ENCODE peak calls at places on chromosomes 3 and 15, in five cellular contexts. Z, S, G, V and A are unnamed samples.

GRCh38 chr15:62067448-62068044 is 769 bp downstream of the C2CD4A start:
- DNase-seq in Z (peak; percentile 56), S (peak; percentile 37), G (peak; percentile 35), V (no peak), A (peak; percentile 82)

GRCh38 chr3:57917611-57918010 is 90.6 kb upstream of the FLNB start:
- DNase-seq in Z (no peak), S (no peak), G (no peak), V (no peak), A (no peak)

GRCh38 chr3:139629033-139629432 is 48.7 kb downstream of the NMNAT3 start:
- DNase-seq in Z (no peak), S (peak; percentile 64), G (no peak), V (peak; percentile 2), A (no peak)

GRCh38 chr3:195766671-195767070 is 45.1 kb downstream of the MUC4 start:
- DNase-seq in Z (peak; percentile 6), S (no peak), G (no peak), V (no peak), A (peak; percentile 52)

GRCh38 chr3:187986514-187986934 is 167.4 kb upstream of the LPP start:
- DNase-seq in Z (peak; percentile 49), S (peak; percentile 61), G (no peak), V (peak; percentile 96), A (no peak)

GRCh38 chr3:181622365-181622764 is 89.4 kb upstream of the SOX2 start:
- DNase-seq in Z (no peak), S (no peak), G (no peak), V (no peak), A (no peak)

GRCh38 chr3:120475722-120476385 is 25.1 kb upstream of the FSTL1 start:
- DNase-seq in Z (no peak), S (no peak), G (no peak), V (peak; percentile 54), A (no peak)

GRCh38 chr3:98780343-98780742 is 17.2 kb downstream of the ST3GAL6 start:
- DNase-seq in Z (no peak), S (no peak), G (no peak), V (no peak), A (no peak)

GRCh38 chr3:139928708-139929505 is 6.1 kb upstream of the CLSTN2 start:
- DNase-seq in Z (no peak), S (no peak), G (no peak), V (no peak), A (no peak)

GRCh38 chr3:14244521-14244920 is 65.9 kb downstream of the LSM3 start:
- DNase-seq in Z (no peak), S (no peak), G (no peak), V (no peak), A (no peak)

GRCh38 chr3:196524527-196524926 is 9.4 kb upstream of the SMCO1 start:
- DNase-seq in Z (no peak), S (peak; percentile 32), G (no peak), V (peak; percentile 17), A (no peak)

GRCh38 chr15:71495381-71495780 is 315.0 kb upstream of the NR2E3 start:
- DNase-seq in Z (no peak), S (no peak), G (no peak), V (no peak), A (no peak)

GRCh38 chr3:14175383-14176037 is 2.9 kb downstream of the XPC start:
- DNase-seq in Z (no peak), S (peak; percentile 79), G (peak; percentile 83), V (peak; percentile 25), A (no peak)

GRCh38 chr3:120678331-120678845 is 3.7 kb downstream of the HGD start:
- DNase-seq in Z (peak; percentile 48), S (peak; percentile 17), G (no peak), V (peak; percentile 65), A (no peak)

GRCh38 chr3:138899592-138899991 is 47.3 kb downstream of the FOXL2 start:
- DNase-seq in Z (no peak), S (no peak), G (no peak), V (no peak), A (no peak)

GRCh38 chr3:39978293-39978692 is 168.9 kb downstream of the MYRIP start:
- DNase-seq in Z (no peak), S (no peak), G (no peak), V (no peak), A (no peak)

GRCh38 chr3:26099692-26100091 is 309.8 kb downstream of the OXSM start:
- DNase-seq in Z (no peak), S (no peak), G (no peak), V (no peak), A (no peak)
- H3K4me1 ChIP-seq in Z (peaks cover 9% of the 10 kb centered on the region), S (no peaks in the 10 kb centered on the region), G (no peaks in the 10 kb centered on the region), V (no peaks in the 10 kb centered on the region), A (no peaks in the 10 kb centered on the region)

GRCh38 chr3:194139977-194140351 is 4.0 kb downstream of the HES1 start:
- DNase-seq in Z (no peak), S (no peak), G (no peak), V (peak; percentile 14), A (no peak)

GRCh38 chr3:194139085-194139976 is 3.4 kb downstream of the HES1 start:
- DNase-seq in Z (peak; percentile 53), S (no peak), G (no peak), V (peak; percentile 76), A (no peak)

GRCh38 chr3:194138098-194138474 is 2.1 kb downstream of the HES1 start:
- DNase-seq in Z (no peak), S (no peak), G (no peak), V (no peak), A (no peak)

GRCh38 chr3:194137314-194138097 is 1.6 kb downstream of the HES1 start:
- DNase-seq in Z (peak; percentile 78), S (peak; percentile 72), G (peak; percentile 28), V (peak; percentile 68), A (peak; percentile 94)

GRCh38 chr3:194138732-194139084 is 2.8 kb downstream of the HES1 start:
- DNase-seq in Z (no peak), S (no peak), G (no peak), V (peak; percentile 56), A (no peak)
- H3K4me3 ChIP-seq in Z (no peak overlapping the region), S (no peak overlapping the region), G (no peak overlapping the region), V (no peak overlapping the region), A (peak overlapping the region; percentile 62)

GRCh38 chr15:64093627-64094417 is at the start of gene CIAO2A:
- DNase-seq in Z (peak; percentile 98), S (peak; percentile 99), G (peak; percentile 90), V (peak; percentile 98), A (peak; percentile 96)

GRCh38 chr15:64092864-64093626 is 593 bp downstream of the CIAO2A start:
- DNase-seq in Z (peak; percentile 66), S (peak; percentile 63), G (peak; percentile 26), V (peak; percentile 64), A (peak; percentile 88)

GRCh38 chr15:64096486-64097431 is 977 bp downstream of the SNX1 start:
- DNase-seq in Z (no peak), S (peak; percentile 49), G (peak; percentile 4), V (peak; percentile 43), A (no peak)

GRCh38 chr15:64095431-64095794 is 369 bp upstream of the SNX1 start:
- DNase-seq in Z (no peak), S (no peak), G (no peak), V (no peak), A (no peak)

DNA sequence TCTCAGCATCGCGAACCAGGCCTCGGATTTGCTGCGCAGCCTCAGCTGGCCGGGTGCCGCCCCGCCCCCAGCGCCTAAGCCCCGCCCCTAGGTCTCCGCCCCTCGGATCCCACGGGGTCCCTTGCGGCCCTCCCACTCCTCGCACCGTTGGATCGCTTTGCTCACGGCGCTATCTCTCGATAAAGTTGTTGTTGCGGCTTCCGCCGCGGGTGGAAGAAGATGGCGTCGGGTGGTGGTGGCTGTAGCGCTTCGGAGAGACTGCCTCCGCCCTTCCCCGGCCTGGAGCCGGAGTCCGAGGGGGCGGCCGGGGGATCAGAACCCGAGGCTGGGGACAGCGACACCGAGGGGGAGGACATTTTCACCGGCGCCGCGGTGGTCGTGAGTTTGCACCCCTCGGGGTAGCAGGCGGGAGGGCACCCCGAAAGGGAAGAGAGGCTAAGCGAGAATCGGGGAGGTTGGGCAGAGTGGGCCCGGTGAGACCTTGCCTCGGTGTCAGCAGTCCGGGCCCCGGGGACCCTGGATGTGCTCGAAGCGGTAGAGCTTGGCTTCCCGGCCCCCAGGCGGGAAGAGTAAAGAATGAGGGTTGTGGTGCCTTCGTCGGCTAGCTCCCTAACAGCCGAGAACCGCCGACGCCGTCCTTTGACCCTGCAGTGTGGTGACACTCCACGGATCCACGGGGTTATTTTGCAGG is at the start of gene SNX1:
- DNase-seq in Z (peak; percentile 96), S (peak; percentile 96), G (peak; percentile 93), V (peak; percentile 94), A (peak; percentile 98)
- H3K4me1 ChIP-seq in Z (no peaks in the 10 kb centered on the region), S (peaks cover 77% of the 10 kb centered on the region), G (peaks cover 80% of the 10 kb centered on the region), V (peaks cover 1% of the 10 kb centered on the region), A (peaks cover 89% of the 10 kb centered on the region)

GRCh38 chr3:16494906-16495580 is 18.5 kb downstream of the RFTN1 start:
- DNase-seq in Z (no peak), S (no peak), G (no peak), V (no peak), A (no peak)
- H3K4me3 ChIP-seq in Z (no peak overlapping the region), S (no peak overlapping the region), G (no peak overlapping the region), V (no peak overlapping the region), A (no peak overlapping the region)

GRCh38 chr15:72503147-72503546 is 29.0 kb downstream of the ARIH1 start:
- DNase-seq in Z (no peak), S (no peak), G (no peak), V (no peak), A (no peak)
- H3K4me1 ChIP-seq in Z (peaks cover 6% of the 10 kb centered on the region), S (peaks cover 8% of the 10 kb centered on the region), G (peaks cover 54% of the 10 kb centered on the region), V (no peaks in the 10 kb centered on the region), A (no peaks in the 10 kb centered on the region)

GRCh38 chr3:23129817-23130216 is 73.3 kb upstream of the UBE2E2 start:
- DNase-seq in Z (no peak), S (no peak), G (no peak), V (no peak), A (no peak)

GRCh38 chr3:23127196-23127595 is 75.9 kb upstream of the UBE2E2 start:
- DNase-seq in Z (no peak), S (no peak), G (no peak), V (no peak), A (no peak)

GRCh38 chr3:23130406-23130805 is 72.7 kb upstream of the UBE2E2 start:
- DNase-seq in Z (no peak), S (no peak), G (no peak), V (no peak), A (no peak)

GRCh38 chr3:23128655-23129054 is 74.5 kb upstream of the UBE2E2 start:
- DNase-seq in Z (no peak), S (no peak), G (no peak), V (no peak), A (no peak)

DNA sequence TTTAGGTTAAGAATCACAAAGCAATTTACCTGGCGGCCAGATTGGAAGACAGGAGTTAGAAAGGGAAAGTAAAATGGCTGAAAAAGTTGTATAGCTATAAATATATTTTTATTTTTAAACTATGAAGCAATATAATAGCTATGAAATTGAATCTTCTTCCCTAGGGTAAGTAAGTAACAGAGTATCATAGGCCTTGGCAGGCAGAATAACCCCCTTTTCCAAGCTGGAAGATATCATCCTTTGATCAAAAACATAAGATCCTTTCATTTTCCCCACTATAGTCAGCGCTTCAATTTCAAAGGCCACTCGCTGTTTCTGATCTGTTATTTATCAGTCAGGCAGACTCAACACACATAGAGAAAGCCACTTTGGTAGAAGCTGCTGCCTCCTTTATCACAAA is 74.1 kb upstream of the UBE2E2 start:
- DNase-seq in Z (no peak), S (no peak), G (no peak), V (no peak), A (no peak)
- H3K4me3 ChIP-seq in Z (no peak overlapping the region), S (no peak overlapping the region), G (no peak overlapping the region), V (peak overlapping the region; percentile 24), A (peak overlapping the region; percentile 15)